ENCODE peak calls at places on chromosomes 11 and 22, in five cellular contexts. O is H1, S is HepG2, N is GM12878, D is K562. G is an unnamed sample.

GRCh38 chr22:33288078-33288477 is 229.9 kb upstream of the SYN3 start:
- DNase-seq in O (no peak), S (no peak), N (no peak), D (no peak), G (no peak)

GRCh38 chr11:11155962-11156815 is 196.9 kb downstream of the CSNK2A3 start:
- DNase-seq in O (peak), S (no peak), N (no peak), D (peak), G (peak)

GRCh38 chr11:112421854-112422253 is 161.2 kb upstream of the PLET1 start:
- DNase-seq in O (no peak), S (no peak), N (no peak), D (no peak), G (no peak)

GRCh38 chr11:96338910-96339703 is 3.9 kb downstream of the MAML2 start:
- DNase-seq in O (no peak), S (peak), N (peak), D (no peak), G (no peak)

GRCh38 chr22:40855104-40855959 is 1.1 kb downstream of the ST13 start:
- DNase-seq in O (no peak), S (no peak), N (no peak), D (no peak), G (no peak)

GRCh38 chr11:117458275-117459120 is 130.8 kb downstream of the CEP164 start:
- DNase-seq in O (no peak), S (no peak), N (no peak), D (no peak), G (no peak)

GRCh38 chr22:24496234-24496633 is 1.1 kb downstream of the UPB1 start:
- DNase-seq in O (no peak), S (no peak), N (no peak), D (no peak), G (no peak)

GRCh38 chr11:15918674-15919073 is 437.7 kb downstream of the SOX6 start:
- DNase-seq in O (no peak), S (no peak), N (no peak), D (no peak), G (no peak)

GRCh38 chr11:104524276-104524675 is 360.3 kb upstream of the PDGFD start:
- DNase-seq in O (no peak), S (no peak), N (no peak), D (no peak), G (no peak)

GRCh38 chr11:43992138-43992537 is 49.7 kb downstream of the C11orf96 start:
- DNase-seq in O (no peak), S (no peak), N (no peak), D (no peak), G (no peak)

GRCh38 chr11:133835258-133836075 is 9.8 kb downstream of the SPATA19 start:
- DNase-seq in O (peak), S (peak), N (peak), D (no peak), G (peak)

GRCh38 chr11:34243620-34244493 is 114.0 kb downstream of the ABTB2 start:
- DNase-seq in O (no peak), S (no peak), N (peak), D (peak), G (peak)

GRCh38 chr11:67120881-67121710 is 2.0 kb downstream of the KDM2A start:
- DNase-seq in O (no peak), S (no peak), N (peak), D (no peak), G (no peak)
- TF ChIP-seq RAD21 in O (no peak), S (no peak), N (no peak), D (no peak), G (no peak)

DNA sequence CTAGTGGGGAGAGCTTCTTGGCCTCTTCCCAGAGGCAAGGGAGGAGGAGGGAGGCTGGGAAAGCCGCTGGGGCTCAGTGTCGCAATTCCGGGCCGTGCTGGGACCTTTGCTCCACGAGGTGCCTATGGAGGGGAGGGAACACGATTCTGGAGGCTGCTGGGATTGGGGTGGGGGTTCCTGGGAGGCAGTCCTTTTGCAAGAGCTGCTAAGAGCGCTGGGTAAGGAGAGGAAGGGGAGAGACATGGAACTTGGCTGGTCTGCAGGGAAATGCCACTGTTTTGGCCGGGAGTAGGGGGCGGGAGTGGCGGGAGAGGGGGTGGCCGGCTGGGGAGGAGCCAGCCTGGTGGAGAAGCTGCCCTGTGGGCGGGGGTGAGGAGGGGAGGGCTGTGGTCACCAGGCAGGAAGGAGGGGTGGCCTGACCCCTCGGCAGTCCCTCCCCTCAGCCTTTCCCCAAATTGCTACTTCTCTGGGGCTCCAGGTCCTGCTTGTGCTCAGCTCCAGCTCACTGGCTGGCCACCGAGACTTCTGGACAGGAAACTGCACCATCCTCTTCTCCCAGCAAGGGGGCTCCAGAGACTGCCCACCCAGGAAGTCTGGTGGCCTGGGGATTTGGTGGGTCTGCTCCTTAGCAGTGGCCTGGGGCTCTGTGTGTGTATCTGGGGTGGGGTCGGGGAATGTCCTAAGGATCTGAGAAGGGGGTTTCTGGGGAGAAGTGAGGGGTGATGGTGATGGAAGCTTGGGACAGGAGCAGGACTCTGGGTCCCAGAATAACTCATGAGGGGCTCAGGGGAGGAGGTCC is at the start of gene NR1H3:
- DNase-seq in O (peak), S (peak), N (no peak), D (peak), G (no peak)
- TF ChIP-seq SRF in O (no peak), S (no peak), N (no peak), D (no peak), G (no peak)

GRCh38 chr11:69398529-69399492 is 82.7 kb upstream of the LINC01488 start:
- DNase-seq in O (no peak), S (no peak), N (no peak), D (no peak), G (no peak)

GRCh38 chr11:69397732-69398131 is 83.7 kb upstream of the LINC01488 start:
- DNase-seq in O (no peak), S (no peak), N (no peak), D (no peak), G (no peak)

GRCh38 chr11:69396051-69396947 is 85.2 kb upstream of the LINC01488 start:
- DNase-seq in O (no peak), S (no peak), N (no peak), D (peak), G (no peak)

GRCh38 chr11:69394902-69395690 is 86.4 kb upstream of the LINC01488 start:
- DNase-seq in O (no peak), S (no peak), N (no peak), D (no peak), G (no peak)

GRCh38 chr11:69396948-69397307 is 84.5 kb upstream of the LINC01488 start:
- DNase-seq in O (no peak), S (no peak), N (no peak), D (no peak), G (no peak)
- TF ChIP-seq RAD21 in O (no peak), S (no peak), N (no peak), D (no peak), G (no peak)

GRCh38 chr11:58060535-58060934 is 29.8 kb downstream of the OR6Q1 start:
- DNase-seq in O (no peak), S (no peak), N (no peak), D (no peak), G (no peak)
- TF ChIP-seq SRF in O (no peak), S (no peak), N (no peak), D (no peak), G (no peak)

GRCh38 chr11:100780470-100780869 is 93.4 kb downstream of the ARHGAP42 start:
- DNase-seq in O (no peak), S (no peak), N (no peak), D (no peak), G (no peak)

GRCh38 chr11:100788561-100788960 is 101.5 kb downstream of the ARHGAP42 start:
- DNase-seq in O (no peak), S (no peak), N (no peak), D (no peak), G (no peak)

GRCh38 chr11:100789500-100789899 is 102.4 kb downstream of the ARHGAP42 start:
- DNase-seq in O (no peak), S (peak), N (no peak), D (no peak), G (no peak)

GRCh38 chr11:100790073-100790472 is 103.0 kb downstream of the ARHGAP42 start:
- DNase-seq in O (no peak), S (no peak), N (no peak), D (no peak), G (no peak)

GRCh38 chr11:100785148-100785983 is 98.3 kb downstream of the ARHGAP42 start:
- DNase-seq in O (no peak), S (peak), N (no peak), D (no peak), G (no peak)
- TF ChIP-seq RAD21 in O (no peak), S (no peak), N (no peak), D (no peak), G (no peak)

DNA sequence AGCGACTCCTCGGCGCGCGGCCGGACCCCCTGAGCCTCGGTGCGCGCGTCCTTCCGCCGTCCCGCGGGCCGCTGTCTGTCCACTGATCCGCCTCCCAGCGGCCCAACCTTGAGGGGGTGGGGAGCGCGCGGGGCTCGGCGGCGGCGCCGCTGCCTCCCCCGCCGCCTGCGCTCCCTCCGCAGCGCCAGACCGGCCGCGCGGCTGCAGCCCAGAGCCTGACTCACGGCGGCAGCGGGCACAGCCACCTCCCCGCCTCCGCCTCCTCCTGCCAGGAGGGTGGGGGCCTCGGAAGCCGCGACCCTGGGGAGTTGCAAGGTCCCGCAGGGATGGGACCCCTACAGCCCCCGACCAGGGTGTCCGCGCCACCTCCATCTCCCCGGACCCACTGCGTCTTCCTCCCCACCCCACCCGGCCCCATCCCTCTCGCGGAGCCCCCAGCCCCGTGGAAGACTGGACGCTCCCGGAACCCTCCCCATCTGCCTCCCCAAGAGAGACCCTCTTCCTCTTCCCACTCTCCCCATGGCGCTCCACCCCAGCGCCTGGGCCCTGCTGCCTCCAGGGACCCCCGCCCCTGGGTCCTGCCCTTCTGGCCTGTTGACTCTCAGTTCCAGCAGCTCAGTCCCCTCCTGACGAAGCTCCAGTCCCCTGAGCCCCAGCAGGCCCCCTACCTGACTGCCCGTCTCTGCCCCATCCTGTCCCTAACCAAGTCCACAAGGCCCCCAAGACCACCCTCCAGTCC is 1.2 kb downstream of the IFITM10 start:
- DNase-seq in O (no peak), S (no peak), N (no peak), D (no peak), G (no peak)
- TF ChIP-seq SRF in O (no peak), S (no peak), N (no peak), D (no peak), G (no peak)

GRCh38 chr11:122785156-122785605 is 53.1 kb upstream of the CRTAM start:
- DNase-seq in O (no peak), S (no peak), N (no peak), D (no peak), G (no peak)
- TF ChIP-seq RAD21 in O (no peak), S (no peak), N (no peak), D (no peak), G (no peak)

GRCh38 chr11:36578458-36578857 is 10.7 kb downstream of the RAG1 start:
- DNase-seq in O (no peak), S (no peak), N (no peak), D (no peak), G (no peak)

GRCh38 chr11:36577373-36577772 is 9.6 kb downstream of the RAG1 start:
- DNase-seq in O (no peak), S (no peak), N (no peak), D (no peak), G (no peak)

GRCh38 chr11:36577859-36578258 is 10.1 kb downstream of the RAG1 start:
- DNase-seq in O (no peak), S (no peak), N (no peak), D (no peak), G (no peak)

GRCh38 chr11:36583667-36584066 is 10.6 kb upstream of the IFTAP start:
- DNase-seq in O (no peak), S (no peak), N (no peak), D (no peak), G (no peak)

DNA sequence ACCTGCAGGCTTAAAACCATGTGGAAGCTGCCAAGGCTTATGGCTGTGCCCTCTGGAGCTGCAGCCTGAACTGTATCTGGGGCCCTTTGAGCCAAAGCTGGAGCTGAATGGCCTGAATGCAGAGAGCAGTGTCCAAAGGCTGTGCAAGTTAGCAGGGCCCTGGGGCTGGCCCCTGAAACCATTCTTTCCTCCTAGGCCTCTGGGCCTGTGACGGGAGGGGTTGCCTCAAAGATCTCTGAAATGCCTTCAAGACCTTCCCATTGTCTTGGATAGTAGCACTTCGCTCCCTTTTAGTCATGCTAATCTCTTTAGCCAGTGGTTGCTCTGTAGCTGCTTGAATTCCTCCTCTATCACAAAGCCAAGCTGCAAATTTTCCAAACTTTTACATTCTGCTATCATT is 12.8 kb upstream of the IFTAP start:
- DNase-seq in O (no peak), S (no peak), N (no peak), D (no peak), G (no peak)
- TF ChIP-seq SRF in O (no peak), S (no peak), N (no peak), D (no peak), G (no peak)

DNA sequence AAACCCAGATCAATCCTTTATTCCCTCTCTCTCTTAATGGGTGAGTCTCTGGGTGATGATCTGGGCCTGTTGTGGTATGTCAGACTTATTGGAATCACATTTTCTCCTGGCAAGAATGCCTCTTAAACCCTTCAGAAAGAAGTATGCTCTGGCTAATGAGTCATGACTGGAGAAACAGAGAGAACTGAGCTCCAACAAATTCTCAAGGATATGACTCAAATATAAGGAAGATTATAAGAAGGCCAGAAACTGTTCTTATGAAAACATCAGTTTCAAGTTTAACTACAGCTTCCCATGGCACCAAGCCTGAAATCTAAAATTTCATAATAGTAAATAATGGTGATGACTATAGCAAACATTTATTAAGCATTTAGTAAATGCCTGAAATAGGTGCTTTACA is 83.9 kb downstream of the OR5AK2 start:
- DNase-seq in O (no peak), S (no peak), N (no peak), D (no peak), G (peak)
- TF ChIP-seq RAD21 in O (no peak), S (no peak), N (no peak), D (no peak), G (no peak)

DNA sequence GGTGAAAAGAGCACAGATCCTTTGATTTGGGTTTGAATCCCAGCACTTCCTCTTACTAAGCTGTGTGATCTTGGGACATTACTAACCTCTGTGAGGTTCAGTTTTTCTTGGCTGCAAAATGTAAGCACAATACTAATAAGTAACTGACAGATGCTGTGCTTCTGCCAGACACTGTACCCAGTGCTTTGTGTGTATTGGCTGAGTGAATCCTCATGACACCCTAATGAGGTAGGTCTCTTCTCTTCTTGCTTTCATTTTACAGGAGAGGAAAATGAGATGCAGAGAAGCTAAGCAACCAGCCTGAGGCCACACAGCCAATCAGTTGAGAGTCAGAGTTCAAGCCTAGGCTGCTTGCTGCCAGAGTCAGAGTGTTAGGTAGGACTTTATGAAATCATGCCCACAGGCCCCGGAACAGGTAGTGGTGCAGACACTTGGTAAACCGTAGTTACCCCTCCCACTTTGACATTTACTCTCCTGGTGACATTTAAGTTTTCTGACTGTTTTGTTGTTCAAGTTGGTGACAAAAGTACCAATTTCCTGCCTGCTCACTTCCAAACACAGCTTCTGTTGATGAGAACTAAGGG is 21.2 kb downstream of the PTPRJ start:
- DNase-seq in O (no peak), S (no peak), N (no peak), D (no peak), G (no peak)
- TF ChIP-seq SRF in O (no peak), S (no peak), N (no peak), D (no peak), G (no peak)